ENCODE peak calls at places on chromosomes 16 and 17, in ten cellular contexts. H is A673; T is ovary; P is A549; X is GM23338; E is body of pancreas; S is H9; K is CD4-positive, alpha-beta T cell; W is heart right ventricle; D is IMR-90. Y is an unnamed sample.

GRCh38 chr16:53530046-53530445 is 27.0 kb upstream of the AKTIP start:
- DNase-seq in S (no peak), D (no peak), E (no peak), H (no peak), X (no peak), W (no peak), P (no peak), K (no peak), T (no peak), Y (no peak)

GRCh38 chr17:49553676-49554335 is 21.9 kb upstream of the NXPH3 start:
- DNase-seq in K (no peak), X (no peak), W (no peak), P (no peak), D (no peak), T (no peak), E (no peak), H (no peak), S (no peak), Y (no peak)

GRCh38 chr16:4052801-4053662 is 63.2 kb downstream of the ADCY9 start:
- DNase-seq in W (peak; percentile 78), T (peak; percentile 29), H (peak; percentile 63), S (no peak), X (no peak), P (no peak), D (peak; percentile 81), K (no peak), E (peak; percentile 79), Y (peak; percentile 22)

GRCh38 chr17:78538033-78538776 is 39.0 kb downstream of the DNAH17 start:
- DNase-seq in S (no peak), W (no peak), E (no peak), H (no peak), D (no peak), X (no peak), T (no peak), K (no peak), P (no peak), Y (no peak)

GRCh38 chr17:79399610-79400144 is 211.2 kb downstream of the RBFOX3 start:
- DNase-seq in W (no peak), X (no peak), E (no peak), P (no peak), K (no peak), S (no peak), T (no peak), D (no peak), H (no peak), Y (no peak)

GRCh38 chr17:50139950-50140885 is 10.3 kb upstream of the SAMD14 start:
- DNase-seq in S (peak; percentile 94), T (peak; percentile 67), E (peak; percentile 76), P (peak; percentile 89), K (peak; percentile 71), H (peak; percentile 84), X (peak; percentile 92), W (peak; percentile 82), D (peak; percentile 73), Y (peak; percentile 77)

GRCh38 chr16:71255721-71256120 is 25.2 kb upstream of the HYDIN start:
- DNase-seq in T (no peak), W (no peak), X (no peak), D (no peak), P (no peak), S (no peak), K (no peak), H (no peak), E (no peak), Y (no peak)

GRCh38 chr16:81813648-81814047 is 34.6 kb downstream of the PLCG2 start:
- DNase-seq in K (no peak), P (no peak), T (no peak), W (no peak), E (no peak), D (no peak), H (no peak), S (no peak), X (no peak), Y (no peak)

GRCh38 chr16:89919535-89920406 is 1.1 kb downstream of the MC1R start:
- DNase-seq in S (peak; percentile 29), X (no peak), P (no peak), E (no peak), K (no peak), D (no peak), T (no peak), W (no peak), H (no peak), Y (no peak)

GRCh38 chr16:89921699-89922476 is 1.3 kb upstream of the TUBB3 start:
- DNase-seq in S (peak; percentile 86), K (no peak), D (peak; percentile 94), W (peak; percentile 82), T (peak; percentile 65), H (peak; percentile 82), X (peak; percentile 60), P (peak; percentile 90), E (peak; percentile 60), Y (peak; percentile 93)

GRCh38 chr16:89921131-89921698 is 1.9 kb upstream of the TUBB3 start:
- DNase-seq in E (no peak), S (peak; percentile 63), T (no peak), D (no peak), X (peak; percentile 38), P (no peak), K (no peak), H (no peak), W (no peak), Y (no peak)

GRCh38 chr16:89922477-89922883 is 662 bp upstream of the TUBB3 start:
- DNase-seq in E (peak; percentile 52), K (no peak), H (peak; percentile 81), T (peak; percentile 58), W (peak; percentile 80), P (peak; percentile 83), X (peak; percentile 71), S (peak; percentile 83), D (peak; percentile 91), Y (peak; percentile 98)

DNA sequence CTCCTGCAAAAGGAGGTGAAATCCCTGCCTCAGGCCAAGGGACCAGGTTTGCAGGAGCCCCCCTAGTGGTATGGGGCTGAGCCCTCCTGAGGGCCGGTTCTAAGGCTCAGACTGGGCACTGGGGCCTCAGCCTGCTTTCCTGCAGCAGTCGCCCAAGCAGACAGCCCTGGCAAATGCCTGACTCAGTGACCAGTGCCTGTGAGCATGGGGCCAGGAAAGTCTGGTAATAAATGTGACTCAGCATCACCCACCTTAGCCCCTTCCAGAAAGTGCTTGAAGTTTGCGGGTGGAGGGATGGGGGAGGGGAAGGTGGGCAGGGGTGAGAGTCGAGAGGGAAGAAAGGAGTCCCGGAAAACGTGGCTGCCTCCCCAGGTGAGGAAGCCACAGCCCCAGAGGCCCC is 2.1 kb downstream of the MC1R start:
- DNase-seq in T (no peak), K (no peak), W (no peak), E (no peak), D (peak; percentile 47), H (no peak), S (peak; percentile 32), P (no peak), X (no peak), Y (no peak)
- TF ChIP-seq CTCF in T (no peak), K (no peak), W (no peak), E (no peak), D (no peak), H (no peak), S (no peak), P (no peak), X (no peak), Y (no peak)

GRCh38 chr17:75544250-75544649 is 18.8 kb downstream of the LLGL2 start:
- DNase-seq in E (no peak), T (no peak), S (no peak), X (no peak), P (no peak), W (no peak), D (no peak), H (no peak), K (no peak), Y (no peak)

GRCh38 chr17:75542184-75542583 is 16.7 kb downstream of the LLGL2 start:
- DNase-seq in T (no peak), W (no peak), D (no peak), K (no peak), E (no peak), H (no peak), X (no peak), S (no peak), P (no peak), Y (no peak)

GRCh38 chr17:75539969-75540729 is 14.7 kb downstream of the LLGL2 start:
- DNase-seq in T (no peak), W (no peak), X (no peak), K (no peak), S (no peak), H (no peak), D (no peak), P (no peak), E (no peak), Y (no peak)

GRCh38 chr17:75540923-75541503 is 15.5 kb downstream of the LLGL2 start:
- DNase-seq in S (no peak), E (no peak), T (no peak), D (no peak), H (no peak), P (no peak), W (no peak), K (no peak), X (no peak), Y (no peak)

GRCh38 chr17:75542728-75543336 is 17.3 kb downstream of the LLGL2 start:
- DNase-seq in E (no peak), X (no peak), S (no peak), H (no peak), W (no peak), T (no peak), P (no peak), D (no peak), K (no peak), Y (no peak)
- H3K27ac ChIP-seq in E (peak overlapping the region; percentile 79), X (no peak overlapping the region), S (no peak overlapping the region), H (no peak overlapping the region), W (no peak overlapping the region), T (no peak overlapping the region), P (peak overlapping the region; percentile 11), D (no peak overlapping the region), K (no peak overlapping the region), Y (no peak overlapping the region)

DNA sequence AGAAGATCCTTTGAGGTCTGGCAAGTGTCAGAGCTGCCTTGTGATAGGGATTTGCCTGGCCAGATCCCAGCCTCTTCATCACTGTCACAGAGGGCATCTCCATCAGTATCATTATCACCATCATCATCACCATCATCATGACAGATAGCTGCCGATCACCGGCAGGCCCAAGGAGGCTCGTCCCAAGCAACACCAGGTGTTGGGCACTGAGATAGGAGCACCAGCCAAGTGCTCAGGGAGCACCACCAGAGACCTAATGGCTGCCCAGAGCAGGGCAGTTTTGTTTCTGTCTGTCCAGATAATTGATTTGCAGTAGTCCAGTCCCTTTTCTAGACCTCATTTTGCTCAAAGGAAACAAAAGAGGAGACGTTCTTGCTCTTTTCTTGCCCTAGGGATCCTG is 25.0 kb downstream of the HNF1B start:
- DNase-seq in D (no peak), S (no peak), T (no peak), W (no peak), E (no peak), K (no peak), H (no peak), P (no peak), X (no peak), Y (no peak)
- TF ChIP-seq CTCF in D (no peak), S (no peak), T (no peak), W (no peak), E (no peak), K (no peak), H (no peak), P (no peak), X (no peak), Y (no peak)

DNA sequence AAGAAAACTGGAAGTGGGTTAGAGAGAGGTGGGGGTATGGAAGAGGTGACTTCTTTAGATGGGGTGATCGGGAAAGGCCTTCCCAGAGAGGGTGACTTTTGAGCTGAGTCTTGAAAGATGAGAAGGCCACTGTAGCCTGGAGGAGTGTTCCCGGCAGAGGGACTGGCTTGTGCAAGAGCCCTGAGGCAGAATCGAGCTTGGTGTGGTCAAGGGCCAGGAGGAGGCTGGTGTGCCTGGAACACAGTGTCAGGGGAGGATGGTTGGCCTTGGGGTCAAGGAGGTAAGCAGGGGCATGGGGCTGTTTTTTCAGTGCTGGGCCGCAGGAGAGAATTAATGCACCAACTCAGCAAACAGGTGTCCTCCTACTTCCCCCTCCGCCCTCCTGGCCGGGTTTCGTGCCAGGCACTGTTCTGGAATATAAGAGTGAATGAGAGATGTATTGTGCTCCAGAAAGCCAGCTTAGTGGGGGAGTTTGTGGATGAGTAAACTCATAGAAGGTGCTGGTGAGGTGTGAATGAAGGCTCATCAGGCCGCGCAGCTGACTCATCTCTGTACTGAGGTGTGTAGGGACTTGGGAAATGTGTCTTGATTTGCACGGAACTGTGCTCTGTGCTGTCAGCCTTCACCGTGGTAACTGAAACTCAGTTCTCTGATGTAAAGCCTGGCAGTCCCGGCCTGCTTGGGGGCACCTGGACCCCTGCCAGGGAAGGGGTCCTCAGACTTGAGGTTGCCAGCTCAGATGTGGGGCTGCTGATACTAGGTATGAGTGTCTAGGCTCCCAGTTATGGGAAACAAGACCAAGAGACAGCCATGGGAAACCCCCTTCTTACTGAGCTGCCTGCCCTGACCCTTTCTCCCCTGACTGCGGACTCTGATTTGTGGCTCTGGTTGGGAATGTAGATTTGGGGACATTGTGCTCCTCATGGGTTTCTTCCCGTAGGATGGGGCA is 15.3 kb downstream of the KSR1 start:
- DNase-seq in K (peak; percentile 32), W (no peak), E (no peak), H (no peak), D (peak; percentile 41), T (no peak), S (no peak), P (no peak), X (no peak), Y (peak; percentile 33)
- H3K27ac ChIP-seq in K (no peak overlapping the region), W (no peak overlapping the region), E (no peak overlapping the region), H (no peak overlapping the region), D (no peak overlapping the region), T (no peak overlapping the region), S (no peak overlapping the region), P (peak overlapping the region; percentile 66), X (no peak overlapping the region), Y (peak overlapping the region; percentile 0)